ENCODE peak calls at places on chromosomes 11 and 22, in eight cellular contexts. U is fibroblast of lung, H is HCT116, V is WERI-Rb-1, Q is A549, M is A673, N is adrenal gland, B is tibial artery. G is an unnamed sample.

GRCh38 chr11:5226732-5227327 is at the start of gene HBB:
- DNase-seq in U (no peak), H (no peak), V (no peak), Q (no peak), M (no peak), N (no peak), B (no peak), G (no peak)

GRCh38 chr11:66332371-66333219 is 3.6 kb downstream of the RIN1 start:
- DNase-seq in U (no peak), H (no peak), V (no peak), Q (no peak), M (no peak), N (peak; percentile 11), B (peak; percentile 4), G (peak; percentile 17)

GRCh38 chr22:38034278-38034882 is 22.8 kb upstream of the PICK1 start:
- DNase-seq in U (peak; percentile 91), H (peak; percentile 68), V (peak; percentile 69), Q (peak; percentile 85), M (peak; percentile 76), N (peak; percentile 93), B (peak; percentile 56), G (peak; percentile 76)

GRCh38 chr11:975824-976223 is 50.2 kb downstream of the AP2A2 start:
- DNase-seq in U (peak; percentile 28), H (no peak), V (peak; percentile 39), Q (peak; percentile 57), M (peak; percentile 62), N (no peak), B (no peak), G (no peak)

GRCh38 chr11:100715163-100715792 is 28.2 kb downstream of the ARHGAP42 start:
- DNase-seq in U (no peak), H (no peak), V (no peak), Q (no peak), M (peak; percentile 41), N (no peak), B (no peak), G (no peak)

GRCh38 chr11:75583710-75584658 is 21.9 kb downstream of the SERPINH1 start:
- DNase-seq in U (peak; percentile 87), H (no peak), V (peak; percentile 83), Q (no peak), M (peak; percentile 84), N (peak; percentile 74), B (peak; percentile 75), G (peak; percentile 77)

GRCh38 chr11:126719740-126720139 is 280.8 kb downstream of the KIRREL3 start:
- DNase-seq in U (no peak), H (no peak), V (no peak), Q (no peak), M (no peak), N (no peak), B (no peak), G (no peak)

GRCh38 chr11:43931717-43932039 is 10.8 kb upstream of the C11orf96 start:
- DNase-seq in U (no peak), H (no peak), V (no peak), Q (no peak), M (no peak), N (no peak), B (no peak), G (no peak)

GRCh38 chr11:46006418-46007070 is 84.1 kb downstream of the LARGE2 start:
- DNase-seq in U (peak; percentile 64), H (peak; percentile 63), V (peak; percentile 33), Q (peak; percentile 73), M (peak; percentile 95), N (no peak), B (no peak), G (no peak)

GRCh38 chr11:15276616-15277015 is 161.9 kb downstream of the INSC start:
- DNase-seq in U (no peak), H (peak; percentile 4), V (peak; percentile 25), Q (no peak), M (peak; percentile 76), N (no peak), B (no peak), G (no peak)

GRCh38 chr11:119486691-119487259 is 63.8 kb upstream of the THY1 start:
- DNase-seq in U (no peak), H (no peak), V (peak; percentile 6), Q (no peak), M (no peak), N (peak; percentile 12), B (peak; percentile 8), G (no peak)

GRCh38 chr22:19992481-19992911 is 24.1 kb downstream of the ARVCF start:
- DNase-seq in U (no peak), H (no peak), V (no peak), Q (no peak), M (no peak), N (no peak), B (no peak), G (no peak)

GRCh38 chr22:36331912-36332622 is 55.7 kb downstream of the MYH9 start:
- DNase-seq in U (peak; percentile 60), H (no peak), V (peak; percentile 24), Q (peak; percentile 18), M (peak; percentile 72), N (peak; percentile 75), B (peak; percentile 79), G (peak; percentile 85)

GRCh38 chr11:63616953-63617352 is 2.7 kb upstream of the PLAAT3 start:
- DNase-seq in U (no peak), H (no peak), V (no peak), Q (no peak), M (no peak), N (no peak), B (no peak), G (no peak)

GRCh38 chr11:132357811-132358572 is 987.6 kb downstream of the NTM start:
- DNase-seq in U (no peak), H (no peak), V (no peak), Q (no peak), M (no peak), N (no peak), B (no peak), G (no peak)

GRCh38 chr11:133937015-133937414 is 19.8 kb downstream of the IGSF9B start:
- DNase-seq in U (no peak), H (no peak), V (no peak), Q (no peak), M (no peak), N (no peak), B (no peak), G (no peak)

GRCh38 chr22:19772673-19773469 is 12.3 kb downstream of the TBX1 start:
- DNase-seq in U (no peak), H (no peak), V (no peak), Q (no peak), M (peak; percentile 50), N (no peak), B (no peak), G (peak; percentile 48)

GRCh38 chr22:26656896-26657851 is at the start of gene MIAT:
- DNase-seq in U (peak; percentile 48), H (no peak), V (peak; percentile 34), Q (no peak), M (peak; percentile 46), N (no peak), B (no peak), G (peak; percentile 59)

GRCh38 chr11:106999203-106999602 is 19.1 kb downstream of the GUCY1A2 start:
- DNase-seq in U (peak; percentile 23), H (no peak), V (no peak), Q (no peak), M (no peak), N (no peak), B (no peak), G (no peak)

GRCh38 chr11:65573391-65574146 is 1.2 kb downstream of the FAM89B start:
- DNase-seq in U (no peak), H (no peak), V (no peak), Q (no peak), M (no peak), N (peak; percentile 58), B (no peak), G (no peak)

GRCh38 chr11:250740-251299 is 14.0 kb downstream of the PSMD13 start:
- DNase-seq in U (peak; percentile 17), H (no peak), V (peak; percentile 74), Q (peak; percentile 30), M (peak; percentile 62), N (peak; percentile 47), B (peak; percentile 43), G (peak; percentile 77)

GRCh38 chr22:32998373-32998772 is 59.8 kb downstream of the SYN3 start:
- DNase-seq in U (no peak), H (no peak), V (no peak), Q (no peak), M (no peak), N (no peak), B (no peak), G (no peak)

GRCh38 chr22:49965291-49966040 is 4.9 kb downstream of the PIM3 start:
- DNase-seq in U (no peak), H (no peak), V (peak; percentile 7), Q (no peak), M (no peak), N (peak; percentile 30), B (peak; percentile 18), G (peak; percentile 52)

GRCh38 chr11:105100206-105100605 is 39.4 kb downstream of the CARD18 start:
- DNase-seq in U (no peak), H (no peak), V (no peak), Q (no peak), M (no peak), N (no peak), B (no peak), G (no peak)

GRCh38 chr22:19892249-19892879 is 37.7 kb upstream of the GNB1L start:
- DNase-seq in U (peak; percentile 50), H (no peak), V (no peak), Q (no peak), M (no peak), N (no peak), B (no peak), G (no peak)

GRCh38 chr11:128523616-128524015 is 63.7 kb downstream of the ETS1 start:
- DNase-seq in U (peak; percentile 85), H (no peak), V (no peak), Q (no peak), M (no peak), N (no peak), B (no peak), G (no peak)
- H3K27ac ChIP-seq in U (peak overlapping the region; percentile 99), H (no peak overlapping the region), V (no peak overlapping the region), Q (peak overlapping the region; percentile 83), M (no peak overlapping the region), N (no peak overlapping the region), B (peak overlapping the region; percentile 98), G (peak overlapping the region; percentile 95)

GRCh38 chr22:31826443-31826842 is 72.6 kb downstream of the DEPDC5 start:
- DNase-seq in U (no peak), H (no peak), V (no peak), Q (no peak), M (no peak), N (no peak), B (no peak), G (no peak)
- H3K4me3 ChIP-seq in U (no peak overlapping the region), H (no peak overlapping the region), V (no peak overlapping the region), Q (no peak overlapping the region), M (no peak overlapping the region), N (no peak overlapping the region), B (no peak overlapping the region), G (no peak overlapping the region)

GRCh38 chr11:29024386-29024785 is 916.2 kb downstream of the METTL15 start:
- DNase-seq in U (peak; percentile 56), H (no peak), V (no peak), Q (no peak), M (no peak), N (no peak), B (no peak), G (no peak)
- H3K27ac ChIP-seq in U (no peak overlapping the region), H (no peak overlapping the region), V (no peak overlapping the region), Q (no peak overlapping the region), M (no peak overlapping the region), N (no peak overlapping the region), B (no peak overlapping the region), G (no peak overlapping the region)

DNA sequence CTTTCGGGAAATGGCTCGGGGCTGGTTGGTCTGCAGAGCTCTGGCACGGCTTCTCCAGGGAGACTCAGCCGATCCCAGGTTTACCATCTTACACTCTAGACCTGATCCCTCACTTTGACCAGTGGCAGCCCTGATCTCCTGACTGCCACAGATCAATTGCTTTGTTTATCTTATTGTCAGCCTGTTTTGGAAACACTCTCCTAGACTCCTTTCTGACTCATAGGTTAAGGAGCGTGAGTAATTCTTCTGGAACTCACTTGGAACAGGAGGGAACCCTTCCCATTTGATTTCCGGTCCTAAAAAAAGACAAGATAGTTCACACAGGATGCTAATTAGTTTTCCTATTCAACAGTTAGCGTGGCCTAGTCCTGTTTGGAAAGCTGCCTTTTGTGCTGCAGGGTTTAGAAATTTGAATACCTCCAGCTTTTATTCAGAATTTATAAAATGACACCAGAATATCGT is 16.0 kb upstream of the BMAL1 start:
- DNase-seq in U (peak; percentile 87), H (peak; percentile 86), V (no peak), Q (peak; percentile 69), M (peak; percentile 80), N (peak; percentile 55), B (no peak), G (no peak)
- H3K4me3 ChIP-seq in U (no peak overlapping the region), H (peak overlapping the region; percentile 21), V (no peak overlapping the region), Q (no peak overlapping the region), M (no peak overlapping the region), N (no peak overlapping the region), B (peak overlapping the region; percentile 11), G (no peak overlapping the region)